ENCODE peak calls at places on chromosomes 1 and 21, in four cellular contexts. One of them, this sample, is unnamed.

GRCh38 chr21:26154776-26155175 is 15.8 kb downstream of the APP start:
- DNase-seq in neural progenitor cell: no peak
- DNase-seq in activated T-helper 1 cell treated with anti-CD3 and anti-CD28 coated beads, Interleukin-12 subunit alpha, Interleukin-12 subunit beta, Interleukin-2, Interleukin-4 antibody, amounts not matched to agents 30 ng/mL and 10 ng/mL and 1 ng/mL, durations not matched to agents 14 hours and 24 hours and 36 hours: no peak
- DNase-seq in NCI-H1436: no peak
- DNase-seq in this sample: no peak

GRCh38 chr1:210647406-210648333 is 319.0 kb downstream of the HHAT start:
- DNase-seq in neural progenitor cell: no peak
- DNase-seq in activated T-helper 1 cell treated with anti-CD3 and anti-CD28 coated beads, Interleukin-12 subunit alpha, Interleukin-12 subunit beta, Interleukin-2, Interleukin-4 antibody, amounts not matched to agents 30 ng/mL and 10 ng/mL and 1 ng/mL, durations not matched to agents 14 hours and 24 hours and 36 hours: no peak
- DNase-seq in NCI-H1436: no peak
- DNase-seq in this sample: no peak

GRCh38 chr1:185279571-185279970 is 37.5 kb downstream of the IVNS1ABP start:
- DNase-seq in neural progenitor cell: no peak
- DNase-seq in activated T-helper 1 cell treated with anti-CD3 and anti-CD28 coated beads, Interleukin-12 subunit alpha, Interleukin-12 subunit beta, Interleukin-2, Interleukin-4 antibody, amounts not matched to agents 30 ng/mL and 10 ng/mL and 1 ng/mL, durations not matched to agents 14 hours and 24 hours and 36 hours: no peak
- DNase-seq in NCI-H1436: no peak
- DNase-seq in this sample: no peak

GRCh38 chr1:40141878-40142535 is 19.2 kb upstream of the RLF start:
- DNase-seq in neural progenitor cell: peak
- DNase-seq in activated T-helper 1 cell treated with anti-CD3 and anti-CD28 coated beads, Interleukin-12 subunit alpha, Interleukin-12 subunit beta, Interleukin-2, Interleukin-4 antibody, amounts not matched to agents 30 ng/mL and 10 ng/mL and 1 ng/mL, durations not matched to agents 14 hours and 24 hours and 36 hours: no peak
- DNase-seq in NCI-H1436: no peak
- DNase-seq in this sample: no peak

GRCh38 chr1:220335668-220336067 is 63.4 kb upstream of the RAB3GAP2 start:
- DNase-seq in neural progenitor cell: no peak
- DNase-seq in activated T-helper 1 cell treated with anti-CD3 and anti-CD28 coated beads, Interleukin-12 subunit alpha, Interleukin-12 subunit beta, Interleukin-2, Interleukin-4 antibody, amounts not matched to agents 30 ng/mL and 10 ng/mL and 1 ng/mL, durations not matched to agents 14 hours and 24 hours and 36 hours: no peak
- DNase-seq in NCI-H1436: no peak
- DNase-seq in this sample: no peak

GRCh38 chr1:27331922-27332321 is 9.9 kb upstream of the SYTL1 start:
- DNase-seq in neural progenitor cell: no peak
- DNase-seq in activated T-helper 1 cell treated with anti-CD3 and anti-CD28 coated beads, Interleukin-12 subunit alpha, Interleukin-12 subunit beta, Interleukin-2, Interleukin-4 antibody, amounts not matched to agents 30 ng/mL and 10 ng/mL and 1 ng/mL, durations not matched to agents 14 hours and 24 hours and 36 hours: no peak
- DNase-seq in NCI-H1436: no peak
- DNase-seq in this sample: no peak

GRCh38 chr1:90926971-90927370 is 94.9 kb downstream of the ZNF644 start:
- DNase-seq in neural progenitor cell: peak
- DNase-seq in activated T-helper 1 cell treated with anti-CD3 and anti-CD28 coated beads, Interleukin-12 subunit alpha, Interleukin-12 subunit beta, Interleukin-2, Interleukin-4 antibody, amounts not matched to agents 30 ng/mL and 10 ng/mL and 1 ng/mL, durations not matched to agents 14 hours and 24 hours and 36 hours: no peak
- DNase-seq in NCI-H1436: no peak
- DNase-seq in this sample: no peak

GRCh38 chr1:41318135-41318534 is 43.1 kb upstream of the FOXO6 start:
- DNase-seq in neural progenitor cell: no peak
- DNase-seq in activated T-helper 1 cell treated with anti-CD3 and anti-CD28 coated beads, Interleukin-12 subunit alpha, Interleukin-12 subunit beta, Interleukin-2, Interleukin-4 antibody, amounts not matched to agents 30 ng/mL and 10 ng/mL and 1 ng/mL, durations not matched to agents 14 hours and 24 hours and 36 hours: no peak
- DNase-seq in NCI-H1436: no peak
- DNase-seq in this sample: no peak

GRCh38 chr1:197967066-197967465 is 49.9 kb downstream of the LHX9 start:
- DNase-seq in neural progenitor cell: no peak
- DNase-seq in activated T-helper 1 cell treated with anti-CD3 and anti-CD28 coated beads, Interleukin-12 subunit alpha, Interleukin-12 subunit beta, Interleukin-2, Interleukin-4 antibody, amounts not matched to agents 30 ng/mL and 10 ng/mL and 1 ng/mL, durations not matched to agents 14 hours and 24 hours and 36 hours: no peak
- DNase-seq in NCI-H1436: no peak
- DNase-seq in this sample: no peak

GRCh38 chr21:27382404-27382803 is 415.5 kb upstream of the ADAMTS5 start:
- DNase-seq in neural progenitor cell: no peak
- DNase-seq in activated T-helper 1 cell treated with anti-CD3 and anti-CD28 coated beads, Interleukin-12 subunit alpha, Interleukin-12 subunit beta, Interleukin-2, Interleukin-4 antibody, amounts not matched to agents 30 ng/mL and 10 ng/mL and 1 ng/mL, durations not matched to agents 14 hours and 24 hours and 36 hours: no peak
- DNase-seq in NCI-H1436: no peak
- DNase-seq in this sample: no peak

GRCh38 chr1:94832446-94832845 is 12.3 kb downstream of the SLC44A3 start:
- DNase-seq in neural progenitor cell: no peak
- DNase-seq in activated T-helper 1 cell treated with anti-CD3 and anti-CD28 coated beads, Interleukin-12 subunit alpha, Interleukin-12 subunit beta, Interleukin-2, Interleukin-4 antibody, amounts not matched to agents 30 ng/mL and 10 ng/mL and 1 ng/mL, durations not matched to agents 14 hours and 24 hours and 36 hours: no peak
- DNase-seq in NCI-H1436: no peak
- DNase-seq in this sample: no peak

GRCh38 chr21:44432841-44433790 is 22.2 kb upstream of the LRRC3 start:
- DNase-seq in neural progenitor cell: no peak
- DNase-seq in activated T-helper 1 cell treated with anti-CD3 and anti-CD28 coated beads, Interleukin-12 subunit alpha, Interleukin-12 subunit beta, Interleukin-2, Interleukin-4 antibody, amounts not matched to agents 30 ng/mL and 10 ng/mL and 1 ng/mL, durations not matched to agents 14 hours and 24 hours and 36 hours: no peak
- DNase-seq in NCI-H1436: no peak
- DNase-seq in this sample: no peak